ENCODE peak calls at places on chromosome 1, in five cellular contexts. S, J, F, L and K are unnamed samples.
A peak's percentile ranks its signal among the peaks of the same experiment; 100 is the strongest.

GRCh38 chr1:240126821-240127220 is 35.1 kb downstream of the FMN2 start:
- DNase-seq in S (no peak), J (peak; percentile 25), F (no peak), L (peak; percentile 60), K (no peak)

GRCh38 chr1:208161005-208161404 is 83.2 kb downstream of the PLXNA2 start:
- DNase-seq in S (no peak), J (no peak), F (no peak), L (no peak), K (no peak)

GRCh38 chr1:77399250-77400086 is 117.6 kb downstream of the AK5 start:
- DNase-seq in S (no peak), J (no peak), F (no peak), L (no peak), K (no peak)

GRCh38 chr1:47564570-47564969 is 126.7 kb downstream of the FOXD2 start:
- DNase-seq in S (no peak), J (no peak), F (no peak), L (no peak), K (no peak)

GRCh38 chr1:24724345-24725208 is 20.7 kb upstream of the CLIC4 start:
- DNase-seq in S (no peak), J (peak; percentile 84), F (no peak), L (peak; percentile 81), K (no peak)

GRCh38 chr1:201268604-201269151 is 14.6 kb upstream of the PKP1 start:
- DNase-seq in S (no peak), J (peak; percentile 84), F (peak; percentile 45), L (peak; percentile 71), K (no peak)

GRCh38 chr1:164559342-164560070 is 522 bp downstream of the PBX1 start:
- DNase-seq in S (no peak), J (no peak), F (peak; percentile 29), L (peak; percentile 49), K (no peak)

GRCh38 chr1:53376041-53376461 is 48.2 kb upstream of the LRP8 start:
- DNase-seq in S (peak; percentile 15), J (no peak), F (no peak), L (no peak), K (no peak)

GRCh38 chr1:226632922-226633351 is 84.4 kb downstream of the STUM start:
- DNase-seq in S (peak; percentile 51), J (no peak), F (no peak), L (no peak), K (no peak)

GRCh38 chr1:118617916-118618315 is 370.2 kb downstream of the TBX15 start:
- DNase-seq in S (no peak), J (no peak), F (no peak), L (no peak), K (no peak)

GRCh38 chr1:84570436-84571149 is 3.6 kb downstream of the CTBS start:
- DNase-seq in S (no peak), J (peak; percentile 57), F (no peak), L (peak; percentile 34), K (no peak)

GRCh38 chr1:5949074-5949760 is 43.0 kb downstream of the NPHP4 start:
- DNase-seq in S (no peak), J (no peak), F (no peak), L (no peak), K (no peak)

GRCh38 chr1:58402444-58402843 is 144.1 kb downstream of the OMA1 start:
- DNase-seq in S (no peak), J (peak; percentile 26), F (no peak), L (peak; percentile 37), K (no peak)

GRCh38 chr1:71311396-71311795 is 230.6 kb upstream of the ZRANB2 start:
- DNase-seq in S (no peak), J (no peak), F (no peak), L (no peak), K (no peak)